ENCODE peak calls at places on chromosomes 4 and X, in four cellular contexts. H is GM12878, F is H1, G is HepG2. U is an unnamed sample.

GRCh38 chrX:9690046-9690445 is 75.6 kb downstream of the GPR143 start:
- DNase-seq in F (no peak), H (no peak), G (no peak), U (no peak)

GRCh38 chrX:153488231-153488914 is 6.4 kb upstream of the BGN start:
- DNase-seq in G (peak), F (no peak), H (no peak), U (no peak)

GRCh38 chr4:80069108-80069836 is 3.8 kb downstream of the ANTXR2 start:
- DNase-seq in F (no peak), G (no peak), H (no peak), U (no peak)

GRCh38 chr4:186037182-186037581 is 31.8 kb upstream of the TLR3 start:
- DNase-seq in H (no peak), G (no peak), F (no peak), U (no peak)

GRCh38 chr4:187603093-187603395 is 392.5 kb upstream of the ZFP42 start:
- DNase-seq in F (no peak), H (no peak), G (no peak), U (no peak)

GRCh38 chr4:153714247-153714646 is 30.2 kb downstream of the TLR2 start:
- DNase-seq in F (no peak), H (no peak), G (no peak), U (no peak)

GRCh38 chr4:3936184-3936583 is 170.0 kb downstream of the ADRA2C start:
- DNase-seq in F (no peak), G (no peak), H (no peak), U (no peak)

GRCh38 chr4:105196523-105197145 is 50.0 kb downstream of the TET2 start:
- DNase-seq in G (no peak), F (no peak), H (peak), U (no peak)

GRCh38 chrX:15349046-15349445 is 13.7 kb upstream of the PIGA start:
- DNase-seq in F (no peak), H (no peak), G (peak), U (peak)

GRCh38 chrX:46758163-46758955 is 559 bp downstream of the SLC9A7 start:
- DNase-seq in F (peak), H (no peak), G (no peak), U (no peak)

GRCh38 chrX:140766024-140766611 is 56.6 kb downstream of the LINC00632 start:
- DNase-seq in F (peak), H (no peak), G (peak), U (no peak)

GRCh38 chr4:2432991-2433530 is 14.3 kb downstream of the CFAP99 start:
- DNase-seq in H (no peak), G (no peak), F (no peak), U (no peak)

GRCh38 chr4:125365731-125366130 is 51.0 kb downstream of the FAT4 start:
- DNase-seq in F (no peak), H (no peak), G (no peak), U (no peak)

GRCh38 chr4:2789801-2790582 is 2.9 kb upstream of the SH3BP2 start:
- DNase-seq in G (no peak), F (no peak), H (no peak), U (no peak)

GRCh38 chrX:24491741-24492140 is 26.7 kb downstream of the PDK3 start:
- DNase-seq in F (no peak), H (no peak), G (peak), U (no peak)

GRCh38 chr4:186666750-186667149 is 56.9 kb downstream of the FAT1 start:
- DNase-seq in H (no peak), G (no peak), F (no peak), U (no peak)

GRCh38 chr4:100525689-100526088 is 7.9 kb upstream of the EMCN start:
- DNase-seq in F (no peak), H (no peak), G (no peak), U (no peak)

GRCh38 chr4:31692407-31692940 is 972.3 kb downstream of the PCDH7 start:
- DNase-seq in G (no peak), H (no peak), F (no peak), U (no peak)

GRCh38 chr4:109729563-109730293 is at the start of gene PLA2G12A:
- DNase-seq in F (peak), G (peak), H (peak), U (peak)

GRCh38 chrX:70129811-70130210 is 3.4 kb upstream of the IGBP1 start:
- DNase-seq in H (no peak), G (peak), F (no peak), U (no peak)

GRCh38 chrX:41409006-41409405 is 38.1 kb upstream of the NYX start:
- DNase-seq in G (no peak), H (no peak), F (no peak), U (no peak)

GRCh38 chr4:173318648-173319211 is 15.4 kb downstream of the HMGB2 start:
- DNase-seq in G (peak), F (no peak), H (no peak), U (no peak)

GRCh38 chr4:142354794-142355416 is 491.2 kb downstream of the INPP4B start:
- DNase-seq in F (no peak), G (no peak), H (no peak), U (no peak)

GRCh38 chr4:921830-922331 is 10.2 kb downstream of the GAK start:
- DNase-seq in H (peak), F (no peak), G (no peak), U (no peak)

GRCh38 chr4:127000090-127000489 is 632.7 kb upstream of the INTU start:
- DNase-seq in H (no peak), F (no peak), G (no peak), U (no peak)

GRCh38 chrX:133415276-133416105 is at the start of gene GPC4:
- DNase-seq in F (peak), G (no peak), H (no peak), U (no peak)

GRCh38 chrX:131677655-131678628 is 134.1 kb downstream of the OR13H1 start:
- DNase-seq in G (peak), F (peak), H (no peak), U (no peak)

GRCh38 chr4:76300012-76300411 is 6.5 kb upstream of the STBD1 start:
- DNase-seq in G (no peak), F (no peak), H (no peak), U (no peak)

GRCh38 chrX:40855411-40855810 is 120.1 kb upstream of the MED14 start:
- DNase-seq in G (no peak), H (no peak), F (no peak), U (no peak)

GRCh38 chrX:52979568-52979967 is 21.2 kb upstream of the FAM156A start:
- DNase-seq in H (no peak), F (no peak), G (no peak), U (no peak)

GRCh38 chr4:156437666-156438065 is 484.0 kb upstream of the CTSO start:
- DNase-seq in G (no peak), F (no peak), H (no peak), U (no peak)

GRCh38 chr4:38673109-38673978 is 9.3 kb downstream of the KLF3 start:
- DNase-seq in H (no peak), F (no peak), G (peak), U (no peak)

GRCh38 chrX:41064028-41064427 is 21.2 kb upstream of the USP9X start:
- DNase-seq in F (no peak), G (no peak), H (no peak), U (no peak)

GRCh38 chr4:137861682-137862081 is 329.4 kb upstream of the PCDH18 start:
- DNase-seq in G (no peak), F (no peak), H (no peak), U (no peak)

GRCh38 chrX:72349190-72349589 is 43.5 kb upstream of the CITED1 start:
- DNase-seq in F (no peak), G (no peak), H (peak), U (no peak)

GRCh38 chr4:165635261-165635838 is 237.7 kb upstream of the TLL1 start:
- DNase-seq in H (no peak), F (no peak), G (no peak), U (peak)

GRCh38 chr4:123349401-123350190 is 47.0 kb upstream of the SPRY1 start:
- DNase-seq in F (no peak), G (peak), H (no peak), U (no peak)

GRCh38 chr4:153341575-153342090 is 2.9 kb upstream of the MND1 start:
- DNase-seq in F (no peak), G (peak), H (no peak), U (no peak)

GRCh38 chr4:146232131-146232722 is 17.9 kb downstream of the REELD1 start:
- DNase-seq in F (no peak), H (no peak), G (no peak), U (no peak)

GRCh38 chr4:22678851-22679517 is 13.8 kb upstream of the GBA3 start:
- DNase-seq in F (no peak), G (no peak), H (no peak), U (no peak)
- TF ChIP-seq ZNF274 in F (no peak), G (no peak), H (no peak), U (no peak)

GRCh38 chr4:17492058-17492741 is 19.7 kb downstream of the QDPR start:
- DNase-seq in F (no peak), H (no peak), G (no peak), U (no peak)
- TF ChIP-seq SUZ12 in F (no peak), H (no peak), G (no peak), U (no peak)

GRCh38 chr4:6308890-6309643 is 39.4 kb downstream of the WFS1 start:
- DNase-seq in F (peak), G (peak), H (no peak), U (no peak)
- TF ChIP-seq ZNF274 in F (no peak), G (peak), H (no peak), U (no peak)

GRCh38 chrX:10979956-10980355 is 131.2 kb upstream of the HCCS start:
- DNase-seq in G (no peak), H (no peak), F (no peak), U (no peak)

GRCh38 chrX:10986616-10987015 is 124.5 kb upstream of the HCCS start:
- DNase-seq in G (no peak), H (no peak), F (no peak), U (no peak)

GRCh38 chrX:10981491-10981890 is 129.6 kb upstream of the HCCS start:
- DNase-seq in F (no peak), G (peak), H (no peak), U (no peak)

GRCh38 chrX:10984213-10984612 is 126.9 kb upstream of the HCCS start:
- DNase-seq in F (no peak), G (peak), H (no peak), U (no peak)

DNA sequence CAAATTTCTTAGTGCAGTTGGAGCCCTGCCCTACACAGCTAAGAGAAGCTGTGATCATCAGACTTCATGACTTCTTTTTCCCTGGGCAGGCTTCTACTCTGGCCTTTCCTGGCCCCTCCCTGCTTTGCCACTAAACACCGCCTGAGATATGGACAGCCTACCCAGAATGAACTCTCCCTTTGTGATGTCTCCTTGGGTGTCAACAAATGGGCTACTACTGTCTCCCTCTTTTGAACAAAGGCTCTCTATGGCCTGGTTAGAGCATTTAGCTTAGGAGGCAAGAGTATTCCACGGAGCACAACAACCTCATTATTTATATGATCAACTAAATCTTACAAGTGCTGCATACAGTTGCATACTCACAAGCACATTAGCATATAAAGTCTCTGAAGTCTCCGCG is 127.6 kb upstream of the HCCS start:
- DNase-seq in F (no peak), H (no peak), G (peak), U (no peak)
- TF ChIP-seq SUZ12 in F (no peak), H (no peak), G (no peak), U (no peak)

GRCh38 chr4:69322055-69322454 is 41.8 kb downstream of the UGT2B28 start:
- DNase-seq in G (no peak), F (no peak), H (no peak), U (no peak)
- TF ChIP-seq ZNF274 in G (no peak), F (no peak), H (no peak), U (no peak)

GRCh38 chr4:82661153-82661552 is 99.4 kb upstream of the TMEM150C start:
- DNase-seq in F (no peak), G (no peak), H (no peak), U (no peak)

GRCh38 chr4:82661601-82662000 is 99.8 kb upstream of the TMEM150C start:
- DNase-seq in F (no peak), G (no peak), H (no peak), U (no peak)

GRCh38 chr4:82667761-82668505 is 106.1 kb upstream of the TMEM150C start:
- DNase-seq in G (no peak), F (no peak), H (no peak), U (no peak)

GRCh38 chr4:82666970-82667665 is 105.3 kb upstream of the TMEM150C start:
- DNase-seq in F (no peak), G (no peak), H (no peak), U (no peak)
- TF ChIP-seq SUZ12 in F (no peak), G (no peak), H (no peak), U (no peak)

GRCh38 chr4:134529629-134530028 is 328.0 kb upstream of the PABPC4L start:
- DNase-seq in H (no peak), F (no peak), G (no peak), U (no peak)

GRCh38 chr4:134533068-134533467 is 331.5 kb upstream of the PABPC4L start:
- DNase-seq in H (no peak), G (no peak), F (no peak), U (no peak)

DNA sequence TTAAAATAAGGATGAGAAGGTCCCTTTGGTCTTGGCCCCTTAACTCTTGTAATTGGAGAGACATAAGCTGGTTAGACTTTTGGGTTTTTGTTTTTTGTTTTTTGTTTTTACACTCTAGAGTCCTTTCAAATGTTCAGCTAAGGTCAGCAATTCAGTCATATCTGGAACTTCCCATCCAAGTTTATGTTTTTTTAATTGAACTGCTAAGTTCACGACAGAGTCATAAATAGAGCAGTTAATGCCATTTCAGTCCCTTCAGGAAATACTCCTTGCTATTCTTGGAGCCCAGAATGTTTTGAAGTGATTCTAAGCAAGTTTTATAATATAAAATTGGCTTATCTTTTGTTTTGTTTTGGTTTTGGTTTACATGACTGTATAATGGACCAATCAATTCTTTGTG is 329.4 kb upstream of the PABPC4L start:
- DNase-seq in G (no peak), H (no peak), F (no peak), U (no peak)
- TF ChIP-seq ZNF274 in G (no peak), H (no peak), F (no peak), U (no peak)

GRCh38 chr4:175562537-175562936 is 249.5 kb downstream of the GPM6A start:
- DNase-seq in H (no peak), F (no peak), G (no peak), U (no peak)

GRCh38 chr4:175562111-175562510 is 250.0 kb downstream of the GPM6A start:
- DNase-seq in H (no peak), G (no peak), F (no peak), U (no peak)

GRCh38 chr4:175561691-175562090 is 250.4 kb downstream of the GPM6A start:
- DNase-seq in F (no peak), H (no peak), G (no peak), U (no peak)

DNA sequence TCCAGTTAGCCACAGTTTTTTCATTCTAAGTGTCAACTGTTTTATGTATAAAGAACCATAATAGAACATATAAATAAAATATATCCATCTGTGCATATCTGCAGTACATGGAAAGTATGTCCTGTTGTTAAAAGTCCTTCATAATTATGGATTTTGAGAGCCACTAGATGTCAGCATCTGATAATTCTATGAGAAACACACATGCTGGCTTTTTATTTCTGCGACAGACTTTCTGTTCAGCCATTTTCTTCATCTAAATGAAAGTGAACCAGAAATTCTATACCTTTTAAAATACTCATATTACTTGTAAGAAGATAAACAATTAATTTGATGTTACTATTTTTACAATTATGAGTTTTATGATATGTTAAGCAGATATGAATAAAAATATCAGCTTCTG is 251.4 kb downstream of the GPM6A start:
- DNase-seq in G (no peak), F (no peak), H (no peak), U (no peak)
- TF ChIP-seq SUZ12 in G (no peak), F (no peak), H (no peak), U (no peak)

GRCh38 chrX:107574054-107574683 is 54.1 kb upstream of the PRPS1 start:
- DNase-seq in F (no peak), G (peak), H (no peak), U (no peak)
- TF ChIP-seq ZNF274 in F (no peak), G (no peak), H (no peak), U (no peak)

U was measured in NT2/D1.